ENCODE peak calls at places on chromosomes 3 and 15, in ten cellular contexts. J is sigmoid colon; Z is uterus; T is ovary; H is heart left ventricle; I is WERI-Rb-1; W is CD8-positive, alpha-beta T cell; L is left ventricle myocardium inferior; Q is Peyer's patch; M is upper lobe of right lung. B is an unnamed sample.

GRCh38 chr15:74994236-74994635 is 1.1 kb upstream of the SCAMP5 start:
- DNase-seq in J (no peak), Z (no peak), T (no peak), H (no peak), I (no peak), W (no peak), L (no peak), Q (no peak), M (no peak), B (no peak)

GRCh38 chr3:189508784-189509489 is 122.3 kb upstream of the TP63 start:
- DNase-seq in J (no peak), Z (peak; percentile 19), T (no peak), H (no peak), I (no peak), W (no peak), L (no peak), Q (no peak), M (no peak), B (no peak)

GRCh38 chr3:171283248-171284222 is 176.7 kb downstream of the TNIK start:
- DNase-seq in J (peak; percentile 74), Z (peak; percentile 29), T (no peak), H (no peak), I (no peak), W (no peak), L (peak; percentile 25), Q (no peak), M (no peak), B (no peak)

GRCh38 chr3:63576826-63577225 is 75.6 kb upstream of the SNTN start:
- DNase-seq in J (no peak), Z (no peak), T (no peak), H (no peak), I (no peak), W (no peak), L (no peak), Q (no peak), M (no peak), B (no peak)

GRCh38 chr15:59746777-59747176 is 57.7 kb upstream of the BNIP2 start:
- DNase-seq in J (no peak), Z (no peak), T (no peak), H (no peak), I (no peak), W (no peak), L (no peak), Q (no peak), M (no peak), B (no peak)

GRCh38 chr3:64266065-64266874 is 41.0 kb upstream of the PRICKLE2 start:
- DNase-seq in J (peak; percentile 82), Z (peak; percentile 61), T (no peak), H (no peak), I (no peak), W (no peak), L (no peak), Q (peak; percentile 46), M (no peak), B (no peak)

GRCh38 chr3:38003371-38003816 is 12.8 kb downstream of the VILL start:
- DNase-seq in J (peak; percentile 86), Z (peak; percentile 75), T (peak; percentile 76), H (peak; percentile 71), I (peak; percentile 72), W (peak; percentile 60), L (peak; percentile 67), Q (peak; percentile 84), M (peak; percentile 80), B (no peak)

GRCh38 chr3:139982404-139982803 is 47.4 kb downstream of the CLSTN2 start:
- DNase-seq in J (no peak), Z (no peak), T (no peak), H (no peak), I (peak; percentile 18), W (no peak), L (no peak), Q (no peak), M (no peak), B (no peak)

GRCh38 chr3:8842293-8842692 is 72.9 kb upstream of the OXTR start:
- DNase-seq in J (no peak), Z (no peak), T (no peak), H (no peak), I (no peak), W (no peak), L (no peak), Q (no peak), M (no peak), B (no peak)

GRCh38 chr15:39511000-39511914 is 69.6 kb upstream of the THBS1 start:
- DNase-seq in J (peak; percentile 84), Z (peak; percentile 62), T (peak; percentile 52), H (peak; percentile 72), I (no peak), W (no peak), L (peak; percentile 75), Q (no peak), M (no peak), B (peak; percentile 87)

GRCh38 chr3:48715179-48715800 is 1.7 kb downstream of the IP6K2 start:
- DNase-seq in J (no peak), Z (no peak), T (no peak), H (no peak), I (no peak), W (no peak), L (no peak), Q (no peak), M (no peak), B (no peak)

GRCh38 chr15:96402403-96402802 is 71.9 kb downstream of the NR2F2 start:
- DNase-seq in J (no peak), Z (no peak), T (no peak), H (no peak), I (no peak), W (no peak), L (no peak), Q (no peak), M (no peak), B (no peak)

GRCh38 chr15:96406701-96407100 is 76.2 kb downstream of the NR2F2 start:
- DNase-seq in J (no peak), Z (no peak), T (no peak), H (no peak), I (no peak), W (no peak), L (no peak), Q (no peak), M (no peak), B (no peak)

GRCh38 chr15:96403071-96403470 is 72.6 kb downstream of the NR2F2 start:
- DNase-seq in J (no peak), Z (no peak), T (no peak), H (no peak), I (no peak), W (no peak), L (no peak), Q (no peak), M (no peak), B (no peak)

GRCh38 chr15:96404560-96404959 is 74.1 kb downstream of the NR2F2 start:
- DNase-seq in J (no peak), Z (no peak), T (no peak), H (no peak), I (no peak), W (no peak), L (no peak), Q (no peak), M (no peak), B (no peak)

DNA sequence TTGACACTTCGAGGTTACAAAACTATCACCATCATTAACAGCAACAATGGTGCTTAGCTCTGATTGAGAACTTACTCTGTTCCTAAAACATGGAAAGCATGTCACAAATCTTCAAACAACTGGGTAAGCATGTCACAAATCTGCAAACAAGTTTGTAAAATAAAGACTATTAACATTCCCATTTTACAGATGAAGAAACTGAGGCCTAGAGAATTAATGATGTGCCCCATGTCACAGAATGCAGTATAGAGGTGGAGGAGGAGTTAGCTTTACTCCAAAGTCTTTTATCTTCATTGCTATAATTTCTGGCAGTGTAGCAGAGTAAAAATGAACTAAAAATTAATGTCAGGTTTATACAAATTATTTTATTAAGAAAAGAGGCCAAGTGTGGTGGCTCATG is 73.4 kb downstream of the NR2F2 start:
- DNase-seq in J (no peak), Z (no peak), T (no peak), H (no peak), I (no peak), W (no peak), L (no peak), Q (no peak), M (no peak), B (no peak)
- TF ChIP-seq CTCF in J (no peak), Z (no peak), T (no peak), H (no peak), I (no peak), W (no peak), L (no peak), Q (no peak), M (no peak), B (no peak)

GRCh38 chr15:65857718-65858402 is 11.4 kb upstream of the RAB11A start:
- DNase-seq in J (no peak), Z (no peak), T (no peak), H (no peak), I (no peak), W (no peak), L (no peak), Q (no peak), M (no peak), B (no peak)

GRCh38 chr15:65867244-65867643 is 2.0 kb upstream of the RAB11A start:
- DNase-seq in J (no peak), Z (no peak), T (no peak), H (no peak), I (no peak), W (no peak), L (no peak), Q (no peak), M (no peak), B (no peak)

GRCh38 chr15:65868546-65869126 is 655 bp upstream of the RAB11A start:
- DNase-seq in J (no peak), Z (no peak), T (no peak), H (no peak), I (no peak), W (no peak), L (no peak), Q (no peak), M (no peak), B (no peak)

GRCh38 chr15:65862682-65863081 is 6.6 kb upstream of the RAB11A start:
- DNase-seq in J (no peak), Z (no peak), T (no peak), H (no peak), I (peak; percentile 71), W (peak; percentile 71), L (no peak), Q (peak; percentile 67), M (no peak), B (no peak)

GRCh38 chr15:65863106-65863505 is 6.2 kb upstream of the RAB11A start:
- DNase-seq in J (no peak), Z (no peak), T (no peak), H (no peak), I (no peak), W (no peak), L (no peak), Q (no peak), M (no peak), B (no peak)
- H3K27ac ChIP-seq in J (no peak overlapping the region), Z (no peak overlapping the region), T (no peak overlapping the region), H (no peak overlapping the region), I (no peak overlapping the region), W (no peak overlapping the region), L (no peak overlapping the region), Q (no peak overlapping the region), M (no peak overlapping the region), B (no peak overlapping the region)

GRCh38 chr15:40928351-40928974 is 677 bp upstream of the DLL4 start:
- DNase-seq in J (no peak), Z (no peak), T (no peak), H (peak; percentile 60), I (peak; percentile 81), W (no peak), L (no peak), Q (no peak), M (no peak), B (no peak)
- H3K4me3 ChIP-seq in J (peak overlapping the region; percentile 51), Z (peak overlapping the region; percentile 41), T (peak overlapping the region; percentile 40), H (peak overlapping the region; percentile 71), I (peak overlapping the region; percentile 78), W (peak overlapping the region; percentile 63), L (peak overlapping the region; percentile 77), Q (peak overlapping the region; percentile 58), M (peak overlapping the region; percentile 63), B (peak overlapping the region; percentile 70)

GRCh38 chr15:83973816-83974215 is 261.8 kb upstream of the GOLGA6L4 start:
- DNase-seq in J (no peak), Z (no peak), T (no peak), H (no peak), I (peak; percentile 35), W (no peak), L (no peak), Q (no peak), M (no peak), B (no peak)
- TF ChIP-seq CTCF in J (no peak), Z (no peak), T (no peak), H (peak; percentile 23), I (peak; percentile 85), W (no peak), L (peak; percentile 43), Q (no peak), M (peak; percentile 27), B (no peak)

B was measured in coronary artery.